ENCODE peak calls at places on chromosomes 2 and 18, in six cellular contexts. One of them, this sample, is unnamed.

GRCh38 chr18:21105936-21106335 is 5.7 kb downstream of the ROCK1 start:
- DNase-seq in choroid plexus epithelial cell: no peak
- DNase-seq in HL-60: peak
- DNase-seq in NB4: no peak
- DNase-seq in GM06990: peak
- DNase-seq in endodermal cell: no peak
- DNase-seq in this sample: no peak

GRCh38 chr2:109346601-109347228 is 217.7 kb downstream of the SH3RF3 start:
- DNase-seq in HL-60: no peak
- DNase-seq in GM06990: no peak
- DNase-seq in NB4: no peak
- DNase-seq in choroid plexus epithelial cell: no peak
- DNase-seq in endodermal cell: no peak
- DNase-seq in this sample: no peak

GRCh38 chr18:55861266-55861665 is 273.3 kb upstream of the TCF4 start:
- DNase-seq in NB4: no peak
- DNase-seq in endodermal cell: peak
- DNase-seq in GM06990: no peak
- DNase-seq in choroid plexus epithelial cell: peak
- DNase-seq in HL-60: no peak
- DNase-seq in this sample: no peak

GRCh38 chr2:146870691-146871090 is 974.1 kb upstream of the ACVR2A start:
- DNase-seq in HL-60: no peak
- DNase-seq in endodermal cell: no peak
- DNase-seq in choroid plexus epithelial cell: no peak
- DNase-seq in GM06990: no peak
- DNase-seq in NB4: no peak
- DNase-seq in this sample: no peak

GRCh38 chr2:96409543-96410184 is 74.1 kb downstream of the NCAPH start:
- DNase-seq in HL-60: no peak
- DNase-seq in choroid plexus epithelial cell: peak
- DNase-seq in endodermal cell: no peak
- DNase-seq in GM06990: no peak
- DNase-seq in NB4: no peak
- DNase-seq in this sample: no peak

GRCh38 chr18:38576349-38576748 is 1010.8 kb upstream of the CELF4 start:
- DNase-seq in choroid plexus epithelial cell: no peak
- DNase-seq in NB4: no peak
- DNase-seq in HL-60: no peak
- DNase-seq in GM06990: no peak
- DNase-seq in endodermal cell: no peak
- DNase-seq in this sample: no peak

GRCh38 chr2:113834057-113834720 is 55.7 kb upstream of the ACTR3 start:
- DNase-seq in NB4: no peak
- DNase-seq in GM06990: no peak
- DNase-seq in choroid plexus epithelial cell: no peak
- DNase-seq in HL-60: no peak
- DNase-seq in endodermal cell: no peak
- DNase-seq in this sample: no peak

GRCh38 chr2:220641137-220641536 is 931.0 kb downstream of the EPHA4 start:
- DNase-seq in HL-60: no peak
- DNase-seq in choroid plexus epithelial cell: no peak
- DNase-seq in GM06990: no peak
- DNase-seq in NB4: no peak
- DNase-seq in endodermal cell: no peak
- DNase-seq in this sample: no peak

GRCh38 chr18:5285326-5285725 is 10.2 kb downstream of the ZBTB14 start:
- DNase-seq in choroid plexus epithelial cell: no peak
- DNase-seq in GM06990: no peak
- DNase-seq in HL-60: no peak
- DNase-seq in NB4: no peak
- DNase-seq in endodermal cell: no peak
- DNase-seq in this sample: no peak

GRCh38 chr18:50158866-50159653 is 35.9 kb downstream of the MYO5B start:
- DNase-seq in HL-60: no peak
- DNase-seq in choroid plexus epithelial cell: no peak
- DNase-seq in endodermal cell: no peak
- DNase-seq in NB4: no peak
- DNase-seq in GM06990: no peak
- DNase-seq in this sample: no peak

GRCh38 chr2:102245266-102246151 is 58.7 kb downstream of the IL1RL2 start:
- DNase-seq in endodermal cell: peak
- DNase-seq in HL-60: no peak
- DNase-seq in NB4: peak
- DNase-seq in GM06990: no peak
- DNase-seq in choroid plexus epithelial cell: peak
- DNase-seq in this sample: no peak

GRCh38 chr2:126970583-126970982 is 71.9 kb downstream of the TEX51 start:
- DNase-seq in HL-60: no peak
- DNase-seq in GM06990: no peak
- DNase-seq in endodermal cell: peak
- DNase-seq in NB4: no peak
- DNase-seq in choroid plexus epithelial cell: peak
- DNase-seq in this sample: no peak

GRCh38 chr2:68185541-68186164 is 28.0 kb downstream of the PNO1 start:
- DNase-seq in GM06990: peak
- DNase-seq in NB4: peak
- DNase-seq in choroid plexus epithelial cell: peak
- DNase-seq in HL-60: peak
- DNase-seq in endodermal cell: peak
- DNase-seq in this sample: no peak

GRCh38 chr2:100193334-100193733 is 50.9 kb upstream of the AFF3 start:
- DNase-seq in choroid plexus epithelial cell: no peak
- DNase-seq in GM06990: no peak
- DNase-seq in endodermal cell: no peak
- DNase-seq in NB4: no peak
- DNase-seq in HL-60: no peak
- DNase-seq in this sample: no peak

GRCh38 chr2:1781291-1782080 is 37.2 kb upstream of the PXDN start:
- DNase-seq in NB4: peak
- DNase-seq in choroid plexus epithelial cell: no peak
- DNase-seq in endodermal cell: peak
- DNase-seq in GM06990: no peak
- DNase-seq in HL-60: no peak
- DNase-seq in this sample: no peak

GRCh38 chr2:108377815-108378630 is at the start of gene SULT1C4:
- DNase-seq in HL-60: no peak
- DNase-seq in GM06990: no peak
- DNase-seq in NB4: no peak
- DNase-seq in endodermal cell: peak
- DNase-seq in choroid plexus epithelial cell: peak
- DNase-seq in this sample: no peak

GRCh38 chr18:42113529-42114191 is 158.6 kb downstream of the PIK3C3 start:
- DNase-seq in GM06990: no peak
- DNase-seq in endodermal cell: no peak
- DNase-seq in NB4: peak
- DNase-seq in HL-60: peak
- DNase-seq in choroid plexus epithelial cell: peak
- DNase-seq in this sample: no peak

GRCh38 chr2:147311058-147311429 is 533.8 kb upstream of the ACVR2A start:
- DNase-seq in endodermal cell: no peak
- DNase-seq in NB4: no peak
- DNase-seq in choroid plexus epithelial cell: no peak
- DNase-seq in GM06990: no peak
- DNase-seq in HL-60: no peak
- DNase-seq in this sample: no peak

GRCh38 chr2:31137211-31138036 is 816 bp downstream of the GALNT14 start:
- DNase-seq in GM06990: peak
- DNase-seq in HL-60: peak
- DNase-seq in endodermal cell: peak
- DNase-seq in choroid plexus epithelial cell: peak
- DNase-seq in NB4: no peak
- DNase-seq in this sample: no peak

GRCh38 chr18:47968006-47968676 is 37.7 kb upstream of the SMAD2 start:
- DNase-seq in NB4: no peak
- DNase-seq in choroid plexus epithelial cell: peak
- DNase-seq in HL-60: no peak
- DNase-seq in GM06990: no peak
- DNase-seq in endodermal cell: peak
- DNase-seq in this sample: no peak

GRCh38 chr2:26172189-26172865 is 561 bp upstream of the GAREM2 start:
- DNase-seq in NB4: no peak
- DNase-seq in GM06990: no peak
- DNase-seq in choroid plexus epithelial cell: no peak
- DNase-seq in endodermal cell: peak
- DNase-seq in HL-60: no peak
- DNase-seq in this sample: peak

GRCh38 chr2:60553992-60554648 is 666 bp upstream of the BCL11A start:
- DNase-seq in NB4: peak
- DNase-seq in choroid plexus epithelial cell: peak
- DNase-seq in endodermal cell: peak
- DNase-seq in GM06990: peak
- DNase-seq in HL-60: peak
- DNase-seq in this sample: no peak

GRCh38 chr2:47339745-47340541 is 63.0 kb upstream of the MSH2 start:
- DNase-seq in endodermal cell: no peak
- DNase-seq in NB4: peak
- DNase-seq in GM06990: no peak
- DNase-seq in choroid plexus epithelial cell: peak
- DNase-seq in HL-60: peak
- DNase-seq in this sample: no peak

GRCh38 chr2:47345584-47345913 is 57.4 kb upstream of the MSH2 start:
- DNase-seq in GM06990: no peak
- DNase-seq in NB4: no peak
- DNase-seq in endodermal cell: no peak
- DNase-seq in HL-60: no peak
- DNase-seq in choroid plexus epithelial cell: no peak
- DNase-seq in this sample: no peak

GRCh38 chr2:47346669-47347068 is 56.3 kb upstream of the MSH2 start:
- DNase-seq in GM06990: no peak
- DNase-seq in NB4: no peak
- DNase-seq in HL-60: no peak
- DNase-seq in choroid plexus epithelial cell: no peak
- DNase-seq in endodermal cell: no peak
- DNase-seq in this sample: no peak

GRCh38 chr2:47346107-47346506 is 56.8 kb upstream of the MSH2 start:
- DNase-seq in NB4: no peak
- DNase-seq in endodermal cell: peak
- DNase-seq in GM06990: no peak
- DNase-seq in HL-60: no peak
- DNase-seq in choroid plexus epithelial cell: no peak
- DNase-seq in this sample: no peak

GRCh38 chr2:47344890-47345583 is 57.9 kb upstream of the MSH2 start:
- DNase-seq in HL-60: no peak
- DNase-seq in endodermal cell: peak
- DNase-seq in NB4: no peak
- DNase-seq in GM06990: no peak
- DNase-seq in choroid plexus epithelial cell: no peak
- DNase-seq in this sample: peak
- TF ChIP-seq CTCF in HL-60: no peak
- TF ChIP-seq CTCF in endodermal cell: peak
- TF ChIP-seq CTCF in NB4: no peak
- TF ChIP-seq CTCF in GM06990: no peak
- TF ChIP-seq CTCF in choroid plexus epithelial cell: no peak
- TF ChIP-seq CTCF in this sample: no peak

DNA sequence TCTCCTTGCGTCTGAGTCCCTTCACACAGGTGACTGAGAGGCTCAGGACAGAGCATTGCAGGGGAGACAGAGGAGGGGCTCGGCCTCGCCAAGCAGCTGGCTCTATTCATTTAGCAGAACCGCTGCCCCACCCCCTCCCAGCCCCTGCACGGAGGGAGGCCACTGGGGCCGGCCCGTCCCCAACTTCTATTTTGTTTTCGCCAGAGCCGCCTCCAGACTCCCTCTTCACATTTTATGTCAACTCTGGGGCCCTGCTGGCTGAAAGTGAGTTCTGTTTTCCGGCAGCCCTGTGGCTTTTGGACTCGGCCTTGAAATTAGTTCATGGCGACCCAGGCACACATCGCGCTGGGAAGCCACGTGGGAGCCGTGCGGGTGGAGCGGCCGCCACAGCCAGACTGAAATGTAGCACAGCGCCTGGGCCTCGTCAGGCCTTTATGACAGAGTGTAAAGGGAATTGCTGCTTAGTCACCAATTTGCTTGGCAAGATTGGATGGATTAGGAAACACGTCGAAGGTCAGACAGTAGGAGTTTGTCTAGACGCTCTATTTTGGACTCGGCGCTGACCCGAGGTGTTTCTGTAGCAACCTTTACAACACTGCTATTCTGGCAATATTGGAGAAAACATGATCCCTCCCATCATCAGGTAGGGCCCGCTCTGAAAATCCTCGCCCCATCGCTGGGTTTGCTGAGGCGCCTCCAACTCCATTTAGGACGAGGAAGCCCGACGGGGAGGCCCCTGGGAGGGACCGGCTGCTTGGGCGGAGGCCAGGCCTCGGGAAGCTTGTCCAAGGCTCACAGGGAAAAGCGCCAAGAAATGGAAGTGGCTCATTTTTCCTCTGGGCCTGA is 90.7 kb upstream of the CTDP1 start:
- DNase-seq in endodermal cell: peak
- DNase-seq in choroid plexus epithelial cell: peak
- DNase-seq in HL-60: no peak
- DNase-seq in GM06990: no peak
- DNase-seq in NB4: peak
- DNase-seq in this sample: peak
- H3K4me3 ChIP-seq in endodermal cell: no peak
- H3K4me3 ChIP-seq in choroid plexus epithelial cell: no peak
- H3K4me3 ChIP-seq in HL-60: no peak
- H3K4me3 ChIP-seq in GM06990: no peak
- H3K4me3 ChIP-seq in NB4: no peak
- H3K4me3 ChIP-seq in this sample: peak

GRCh38 chr2:185291035-185291647 is 447.5 kb upstream of the FSIP2 start:
- DNase-seq in NB4: peak
- DNase-seq in endodermal cell: peak
- DNase-seq in HL-60: peak
- DNase-seq in GM06990: no peak
- DNase-seq in choroid plexus epithelial cell: peak
- DNase-seq in this sample: no peak
- TF ChIP-seq CTCF in NB4: peak
- TF ChIP-seq CTCF in endodermal cell: peak
- TF ChIP-seq CTCF in HL-60: peak
- TF ChIP-seq CTCF in GM06990: peak
- TF ChIP-seq CTCF in choroid plexus epithelial cell: peak
- TF ChIP-seq CTCF in this sample: peak

DNA sequence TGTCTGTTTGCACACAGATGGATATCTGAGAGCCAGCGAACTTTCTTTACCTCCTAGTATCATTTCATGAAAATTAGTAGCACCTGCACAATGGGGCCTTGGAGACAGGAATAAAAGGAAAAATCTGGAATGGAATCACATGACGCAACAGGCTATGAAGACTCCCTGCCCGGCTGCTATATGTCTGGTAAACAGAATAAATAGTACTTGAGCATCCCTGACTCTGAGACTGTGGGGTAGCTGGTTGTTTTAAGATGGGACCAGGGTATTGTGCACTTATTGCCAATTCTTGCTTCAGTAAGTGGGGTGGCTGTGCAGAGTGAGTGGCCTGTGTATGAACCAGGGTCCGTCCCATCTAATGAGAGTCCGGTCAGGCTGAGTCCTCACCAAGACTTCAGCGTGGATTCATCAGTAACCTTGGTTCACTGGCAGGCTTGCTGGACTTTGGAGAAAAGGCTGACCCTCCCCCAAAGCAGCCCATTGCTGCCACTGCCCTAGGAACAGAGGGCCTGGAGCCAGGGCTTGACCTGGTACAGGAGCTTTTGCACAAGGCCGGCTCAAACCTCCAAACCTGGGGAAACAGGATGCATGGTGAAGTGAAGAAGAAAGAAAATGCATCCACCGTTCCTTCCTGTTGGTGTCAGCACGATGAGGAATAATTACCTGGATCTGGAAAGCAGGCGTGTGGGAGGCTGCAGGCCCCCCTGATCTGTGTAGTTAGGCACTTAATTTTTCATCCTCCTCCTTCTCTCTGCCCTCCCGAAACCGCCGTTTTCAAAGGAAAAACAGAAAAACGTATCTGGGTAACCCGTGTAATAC is 147.4 kb downstream of the TGIF1 start:
- DNase-seq in GM06990: no peak
- DNase-seq in NB4: no peak
- DNase-seq in endodermal cell: no peak
- DNase-seq in HL-60: no peak
- DNase-seq in choroid plexus epithelial cell: peak
- DNase-seq in this sample: no peak
- H3K4me3 ChIP-seq in GM06990: no peak
- H3K4me3 ChIP-seq in NB4: no peak
- H3K4me3 ChIP-seq in endodermal cell: peak
- H3K4me3 ChIP-seq in HL-60: no peak
- H3K4me3 ChIP-seq in choroid plexus epithelial cell: no peak
- H3K4me3 ChIP-seq in this sample: peak

This sample was measured in breast epithelium.